ENCODE peak calls at places on chromosomes 5 and 9, in five cellular contexts. U is SHP77, B is HL-60, A is kidney glomerular epithelial cell, Y is GM20000. J is an unnamed sample.
A peak's percentile ranks its signal among the peaks of the same experiment; 100 is the strongest.

GRCh38 chr9:108811944-108812343 is 43.8 kb downstream of the ACTL7B start:
- DNase-seq in U (no peak), B (no peak), Y (no peak), A (no peak), J (peak; percentile 69)

GRCh38 chr9:136341042-136341655 is 13.8 kb downstream of the GPSM1 start:
- DNase-seq in B (no peak), Y (no peak), A (no peak), U (no peak), J (no peak)

GRCh38 chr5:177601577-177602457 is 1.9 kb downstream of the B4GALT7 start:
- DNase-seq in U (no peak), A (no peak), B (no peak), Y (no peak), J (no peak)

GRCh38 chr5:134526483-134527155 is 1.1 kb downstream of the JADE2 start:
- DNase-seq in U (peak; percentile 82), B (peak; percentile 63), A (peak; percentile 49), Y (peak; percentile 87), J (peak; percentile 79)

GRCh38 chr5:93423333-93423714 is 157.7 kb downstream of the NR2F1-AS1 start:
- DNase-seq in B (no peak), A (no peak), U (no peak), Y (no peak), J (no peak)

GRCh38 chr5:111075520-111075919 is 4.0 kb downstream of the TSLP start:
- DNase-seq in Y (no peak), B (no peak), A (peak; percentile 40), U (no peak), J (no peak)

GRCh38 chr9:138096192-138096845 is 218.7 kb downstream of the CACNA1B start:
- DNase-seq in A (no peak), Y (peak; percentile 7), B (no peak), U (no peak), J (no peak)

GRCh38 chr5:112159435-112159834 is 259.6 kb downstream of the EPB41L4A start:
- DNase-seq in B (no peak), A (no peak), U (no peak), Y (no peak), J (no peak)

GRCh38 chr9:115733736-115734135 is 419.9 kb upstream of the PAPPA start:
- DNase-seq in A (no peak), Y (no peak), B (no peak), U (no peak), J (no peak)

GRCh38 chr9:127004946-127005769 is 90.6 kb downstream of the RALGPS1 start:
- DNase-seq in B (no peak), A (peak; percentile 9), U (no peak), Y (peak; percentile 83), J (no peak)

GRCh38 chr5:13143630-13144029 is 800.9 kb downstream of the DNAH5 start:
- DNase-seq in A (no peak), B (no peak), Y (no peak), U (no peak), J (no peak)

GRCh38 chr5:19734706-19735240 is 253.2 kb downstream of the CDH18 start:
- DNase-seq in Y (no peak), U (no peak), B (no peak), A (no peak), J (no peak)

GRCh38 chr5:154519375-154519774 is 41.3 kb upstream of the HAND1 start:
- DNase-seq in B (no peak), U (no peak), Y (no peak), A (peak; percentile 92), J (peak; percentile 57)

GRCh38 chr5:130126748-130127147 is 222.5 kb downstream of the CHSY3 start:
- DNase-seq in Y (no peak), B (no peak), U (no peak), A (no peak), J (no peak)

GRCh38 chr5:163917741-163918140 is 412.3 kb downstream of the MAT2B start:
- DNase-seq in B (no peak), U (no peak), A (no peak), Y (no peak), J (no peak)

GRCh38 chr9:133592731-133593409 is 16.3 kb downstream of the FAM163B start:
- DNase-seq in Y (no peak), B (no peak), A (no peak), U (no peak), J (no peak)

GRCh38 chr9:109411069-109411761 is 86.9 kb downstream of the PTPN3 start:
- DNase-seq in Y (peak; percentile 68), A (no peak), U (no peak), B (peak; percentile 26), J (no peak)

GRCh38 chr9:36868591-36869282 is 165.3 kb downstream of the PAX5 start:
- DNase-seq in A (no peak), B (no peak), Y (no peak), U (no peak), J (no peak)

GRCh38 chr5:37825334-37825915 is 14.4 kb downstream of the GDNF start:
- DNase-seq in U (no peak), A (no peak), B (no peak), Y (no peak), J (no peak)

GRCh38 chr5:176693477-176693851 is 46.2 kb downstream of the TSPAN17 start:
- DNase-seq in Y (no peak), A (no peak), B (peak; percentile 63), U (no peak), J (no peak)

J was measured in NCI-H2029.